ENCODE peak calls at places on chromosome 19, in four cellular contexts. Q is HepG2, P is WTC11, D is K562. U is an unnamed sample.

GRCh38 chr19:3968556-3969434 is 2.1 kb downstream of the DAPK3 start:
- DNase-seq in Q (peak; percentile 98), P (peak; percentile 85), D (peak; percentile 64), U (peak; percentile 80)

GRCh38 chr19:3343619-3344502 is 22.5 kb upstream of the NFIC start:
- DNase-seq in D (peak; percentile 69), P (peak; percentile 55), Q (peak; percentile 86), U (peak; percentile 87)

GRCh38 chr19:29483944-29484581 is 41.7 kb upstream of the VSTM2B start:
- DNase-seq in Q (no peak), D (no peak), P (no peak), U (peak; percentile 2)

GRCh38 chr19:15136234-15136954 is 29.2 kb downstream of the SYDE1 start:
- DNase-seq in D (no peak), Q (no peak), P (no peak), U (no peak)

GRCh38 chr19:7888145-7888825 is at the start of gene LRRC8E:
- DNase-seq in D (peak; percentile 89), Q (peak; percentile 59), P (peak; percentile 87), U (peak; percentile 80)

GRCh38 chr19:18848860-18849661 is 17.3 kb downstream of the UPF1 start:
- DNase-seq in Q (no peak), P (no peak), D (peak; percentile 47), U (no peak)

GRCh38 chr19:30795727-30796126 is 423.5 kb downstream of the ZNF536 start:
- DNase-seq in D (no peak), Q (no peak), P (no peak), U (no peak)

GRCh38 chr19:10963865-10964264 is 3.0 kb downstream of the SMARCA4 start:
- DNase-seq in P (no peak), D (no peak), Q (no peak), U (no peak)

GRCh38 chr19:9523885-9524474 is 14.5 kb downstream of the ZNF426 start:
- DNase-seq in D (no peak), Q (no peak), P (no peak), U (no peak)

GRCh38 chr19:18156841-18157464 is 4.0 kb downstream of the PIK3R2 start:
- DNase-seq in Q (peak; percentile 63), P (no peak), D (peak; percentile 98), U (peak; percentile 62)

GRCh38 chr19:48804496-48804895 is 6.3 kb downstream of the BCAT2 start:
- DNase-seq in Q (no peak), P (no peak), D (no peak), U (no peak)

GRCh38 chr19:9935409-9936062 is 779 bp downstream of the OLFM2 start:
- DNase-seq in Q (no peak), P (peak; percentile 29), D (no peak), U (no peak)

GRCh38 chr19:32858559-32858958 is 11.0 kb downstream of the SLC7A9 start:
- DNase-seq in Q (no peak), D (no peak), P (no peak), U (no peak)

GRCh38 chr19:11624064-11624463 is 26.8 kb downstream of the ZNF627 start:
- DNase-seq in Q (peak; percentile 45), D (no peak), P (no peak), U (no peak)

GRCh38 chr19:13600802-13601201 is 94.5 kb upstream of the CACNA1A start:
- DNase-seq in Q (no peak), D (no peak), P (no peak), U (no peak)

GRCh38 chr19:16447015-16447384 is 24.8 kb downstream of the EPS15L1 start:
- DNase-seq in D (peak; percentile 80), Q (peak; percentile 80), P (no peak), U (no peak)

GRCh38 chr19:53768401-53768800 is 55.7 kb downstream of the NLRP12 start:
- DNase-seq in P (no peak), Q (no peak), D (no peak), U (no peak)

GRCh38 chr19:13932911-13933393 is 5.3 kb downstream of the PODNL1 start:
- DNase-seq in P (peak; percentile 23), D (no peak), Q (no peak), U (no peak)

GRCh38 chr19:40687525-40688016 is 2.9 kb downstream of the NUMBL start:
- DNase-seq in Q (no peak), D (peak; percentile 88), P (no peak), U (no peak)

GRCh38 chr19:2547721-2548120 is 71.8 kb downstream of the GADD45B start:
- DNase-seq in D (no peak), P (no peak), Q (no peak), U (no peak)

GRCh38 chr19:14558370-14559066 is 13.3 kb downstream of the NDUFB7 start:
- DNase-seq in P (no peak), Q (no peak), D (no peak), U (no peak)

GRCh38 chr19:11530432-11530831 is 1.5 kb upstream of the ECSIT start:
- DNase-seq in D (peak; percentile 80), P (peak; percentile 81), Q (peak; percentile 95), U (peak; percentile 37)

GRCh38 chr19:13804830-13805683 is 9.8 kb downstream of the ZSWIM4 start:
- DNase-seq in P (peak; percentile 79), Q (peak; percentile 32), D (peak; percentile 35), U (no peak)

GRCh38 chr19:16561382-16561781 is 10.8 kb downstream of the SLC35E1 start:
- DNase-seq in Q (no peak), D (no peak), P (no peak), U (no peak)

GRCh38 chr19:45442927-45443461 is 19.3 kb upstream of the ERCC1 start:
- DNase-seq in Q (no peak), D (peak; percentile 98), P (peak; percentile 38), U (no peak)

GRCh38 chr19:1065606-1066109 is 1.3 kb upstream of the ARHGAP45 start:
- DNase-seq in P (no peak), D (no peak), Q (no peak), U (no peak)

GRCh38 chr19:43534305-43534612 is 1.3 kb downstream of the ZNF575 start:
- DNase-seq in Q (no peak), D (no peak), P (no peak), U (no peak)

GRCh38 chr19:43533546-43534304 is 737 bp downstream of the ZNF575 start:
- DNase-seq in D (peak; percentile 100), P (peak; percentile 98), Q (peak; percentile 34), U (peak; percentile 76)

GRCh38 chr19:43532962-43533545 is at the start of gene ZNF575:
- DNase-seq in P (peak; percentile 96), Q (peak; percentile 61), D (peak; percentile 94), U (peak; percentile 49)

GRCh38 chr19:43534811-43535761 is 2.1 kb downstream of the ZNF575 start:
- DNase-seq in D (peak; percentile 54), Q (peak; percentile 35), P (peak; percentile 92), U (peak; percentile 49)

GRCh38 chr19:43532571-43532961 is 422 bp upstream of the ZNF575 start:
- DNase-seq in Q (no peak), P (peak; percentile 24), D (no peak), U (no peak)
- TF ChIP-seq ELF4 in Q (no peak), P (no peak), D (no peak), U (no peak)

GRCh38 chr19:50858896-50859295 is 4.2 kb downstream of the KLK3 start:
- DNase-seq in D (no peak), Q (no peak), P (peak; percentile 61), U (no peak)
- TF ChIP-seq ELF4 in D (no peak), Q (no peak), P (no peak), U (no peak)

GRCh38 chr19:6452899-6453298 is 6.7 kb downstream of the SLC25A23 start:
- DNase-seq in Q (no peak), P (no peak), D (no peak), U (no peak)

GRCh38 chr19:6457958-6458694 is 1.5 kb downstream of the SLC25A23 start:
- DNase-seq in P (no peak), Q (no peak), D (peak; percentile 70), U (no peak)

GRCh38 chr19:6453951-6454565 is 5.5 kb downstream of the SLC25A23 start:
- DNase-seq in Q (no peak), P (no peak), D (peak; percentile 40), U (no peak)

GRCh38 chr19:6458695-6459355 is 767 bp downstream of the SLC25A23 start:
- DNase-seq in D (peak; percentile 25), P (peak; percentile 21), Q (no peak), U (no peak)

GRCh38 chr19:6455924-6456323 is 3.7 kb downstream of the SLC25A23 start:
- DNase-seq in Q (no peak), D (no peak), P (no peak), U (no peak)
- TF ChIP-seq ELF4 in Q (no peak), D (no peak), P (no peak), U (no peak)

GRCh38 chr19:57648336-57649003 is 15.5 kb downstream of the ZNF211 start:
- DNase-seq in D (no peak), Q (no peak), P (no peak), U (no peak)
- TF ChIP-seq ELF4 in D (no peak), Q (no peak), P (no peak), U (no peak)

U was measured in HEK293T.